ENCODE peak calls at places on chromosomes 6 and 20, in five cellular contexts. One of them, this sample, is unnamed.

GRCh38 chr20:16005612-16006493 is 567.4 kb downstream of the KIF16B start:
- DNase-seq in stomach: no peak
- DNase-seq in dorsolateral prefrontal cortex: peak; percentile 64
- DNase-seq in A549: no peak
- DNase-seq in heart right ventricle: no peak
- DNase-seq in this sample: no peak

GRCh38 chr6:16712931-16713484 is 48.3 kb downstream of the ATXN1 start:
- DNase-seq in stomach: no peak
- DNase-seq in dorsolateral prefrontal cortex: no peak
- DNase-seq in A549: no peak
- DNase-seq in heart right ventricle: no peak
- DNase-seq in this sample: peak; percentile 36

GRCh38 chr6:90284745-90285481 is 11.7 kb downstream of the BACH2 start:
- DNase-seq in stomach: no peak
- DNase-seq in dorsolateral prefrontal cortex: no peak
- DNase-seq in A549: no peak
- DNase-seq in heart right ventricle: no peak
- DNase-seq in this sample: no peak

GRCh38 chr20:20553534-20553933 is 158.9 kb downstream of the RALGAPA2 start:
- DNase-seq in stomach: no peak
- DNase-seq in dorsolateral prefrontal cortex: peak; percentile 34
- DNase-seq in A549: no peak
- DNase-seq in heart right ventricle: no peak
- DNase-seq in this sample: no peak

GRCh38 chr6:15512126-15512525 is 150.7 kb downstream of the DTNBP1 start:
- DNase-seq in stomach: no peak
- DNase-seq in dorsolateral prefrontal cortex: peak; percentile 78
- DNase-seq in A549: no peak
- DNase-seq in heart right ventricle: no peak
- DNase-seq in this sample: no peak

GRCh38 chr6:107418118-107418517 is 41.2 kb downstream of the PDSS2 start:
- DNase-seq in stomach: no peak
- DNase-seq in dorsolateral prefrontal cortex: no peak
- DNase-seq in A549: peak; percentile 3
- DNase-seq in heart right ventricle: no peak
- DNase-seq in this sample: peak; percentile 6

GRCh38 chr6:157823001-157823522 is at the start of gene SNX9:
- DNase-seq in stomach: peak; percentile 84
- DNase-seq in dorsolateral prefrontal cortex: peak; percentile 64
- DNase-seq in A549: peak; percentile 38
- DNase-seq in heart right ventricle: peak; percentile 82
- DNase-seq in this sample: peak; percentile 69

GRCh38 chr6:21808551-21809181 is 215.1 kb downstream of the SOX4 start:
- DNase-seq in stomach: no peak
- DNase-seq in dorsolateral prefrontal cortex: no peak
- DNase-seq in A549: no peak
- DNase-seq in heart right ventricle: peak; percentile 17
- DNase-seq in this sample: no peak

GRCh38 chr6:137808191-137808590 is 58.9 kb upstream of the TNFAIP3 start:
- DNase-seq in stomach: no peak
- DNase-seq in dorsolateral prefrontal cortex: no peak
- DNase-seq in A549: no peak
- DNase-seq in heart right ventricle: no peak
- DNase-seq in this sample: no peak

GRCh38 chr20:56513096-56513806 is 11.3 kb upstream of the FAM209A start:
- DNase-seq in stomach: no peak
- DNase-seq in dorsolateral prefrontal cortex: no peak
- DNase-seq in A549: no peak
- DNase-seq in heart right ventricle: no peak
- DNase-seq in this sample: no peak

GRCh38 chr6:3608159-3608558 is 143.4 kb downstream of the PXDC1 start:
- DNase-seq in stomach: no peak
- DNase-seq in dorsolateral prefrontal cortex: no peak
- DNase-seq in A549: no peak
- DNase-seq in heart right ventricle: no peak
- DNase-seq in this sample: no peak

GRCh38 chr6:3607599-3607998 is 143.9 kb downstream of the PXDC1 start:
- DNase-seq in stomach: no peak
- DNase-seq in dorsolateral prefrontal cortex: no peak
- DNase-seq in A549: no peak
- DNase-seq in heart right ventricle: no peak
- DNase-seq in this sample: no peak

GRCh38 chr6:3601570-3601969 is 144.7 kb upstream of the SLC22A23 start:
- DNase-seq in stomach: no peak
- DNase-seq in dorsolateral prefrontal cortex: no peak
- DNase-seq in A549: no peak
- DNase-seq in heart right ventricle: no peak
- DNase-seq in this sample: no peak

GRCh38 chr6:3607171-3607570 is 144.3 kb downstream of the PXDC1 start:
- DNase-seq in stomach: no peak
- DNase-seq in dorsolateral prefrontal cortex: no peak
- DNase-seq in A549: no peak
- DNase-seq in heart right ventricle: no peak
- DNase-seq in this sample: no peak

DNA sequence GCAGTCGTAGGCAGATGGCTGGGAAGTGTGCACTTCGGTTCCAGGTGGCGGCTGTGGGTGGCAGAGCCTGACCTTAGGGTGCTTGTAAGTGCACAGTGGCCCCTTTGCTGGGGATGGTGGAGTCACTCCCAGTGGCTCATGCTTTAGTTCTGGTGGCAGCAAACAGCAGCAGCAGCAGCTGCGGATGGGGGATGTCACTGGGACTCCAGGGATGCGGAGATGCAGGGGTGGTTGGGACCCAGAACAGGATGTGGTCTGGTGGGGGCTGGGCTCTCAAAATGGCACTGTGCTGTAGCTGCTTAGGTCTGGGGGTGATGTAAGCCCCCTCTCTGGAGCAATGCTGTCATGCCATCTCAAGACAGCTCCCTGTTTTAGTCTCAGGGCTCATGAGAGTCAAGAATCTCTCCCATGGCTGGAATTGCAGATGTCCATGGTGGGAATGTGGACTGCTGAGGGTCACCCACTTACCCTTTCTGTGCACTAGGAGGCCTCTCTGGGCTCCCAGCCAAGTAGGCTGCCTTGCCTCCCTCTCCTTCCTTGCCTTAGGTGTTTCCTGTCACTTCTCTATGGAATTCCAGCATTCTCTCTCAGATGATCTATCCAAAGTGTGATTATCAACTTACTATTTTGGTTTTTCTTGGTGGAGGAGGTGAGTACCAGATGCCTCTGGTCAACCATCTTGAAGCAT is 146.7 kb upstream of the SLC22A23 start:
- DNase-seq in stomach: no peak
- DNase-seq in dorsolateral prefrontal cortex: no peak
- DNase-seq in A549: no peak
- DNase-seq in heart right ventricle: no peak
- DNase-seq in this sample: no peak
- TF ChIP-seq CTCF in stomach: no peak
- TF ChIP-seq CTCF in dorsolateral prefrontal cortex: no peak
- TF ChIP-seq CTCF in A549: no peak
- TF ChIP-seq CTCF in heart right ventricle: no peak
- TF ChIP-seq CTCF in this sample: no peak

GRCh38 chr6:41682497-41682961 is 44.3 kb downstream of the MDFI start:
- DNase-seq in stomach: peak; percentile 59
- DNase-seq in dorsolateral prefrontal cortex: no peak
- DNase-seq in A549: no peak
- DNase-seq in heart right ventricle: no peak
- DNase-seq in this sample: no peak
- TF ChIP-seq CTCF in stomach: no peak
- TF ChIP-seq CTCF in dorsolateral prefrontal cortex: peak; percentile 33
- TF ChIP-seq CTCF in A549: no peak
- TF ChIP-seq CTCF in heart right ventricle: peak; percentile 34
- TF ChIP-seq CTCF in this sample: no peak

DNA sequence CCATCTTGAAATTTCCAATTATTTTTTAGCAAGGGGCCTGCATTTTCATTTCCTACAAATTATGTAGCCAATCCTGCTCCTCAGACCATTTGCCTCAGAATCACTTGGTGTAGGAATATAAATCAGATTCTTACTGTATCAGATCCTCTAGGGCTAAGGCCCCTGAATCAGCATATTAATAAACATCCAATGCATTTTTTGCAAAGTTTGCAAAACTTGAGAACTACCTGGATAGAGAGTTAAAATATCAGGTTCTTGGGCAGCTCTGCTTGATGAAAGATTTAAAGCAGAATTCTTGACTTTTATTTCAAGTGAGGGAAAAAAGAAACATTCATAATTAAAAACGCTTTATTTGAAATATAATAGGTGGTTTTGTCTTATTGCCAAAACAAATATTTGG is 82.2 kb upstream of the MAN1A1 start:
- DNase-seq in stomach: no peak
- DNase-seq in dorsolateral prefrontal cortex: no peak
- DNase-seq in A549: no peak
- DNase-seq in heart right ventricle: no peak
- DNase-seq in this sample: no peak
- TF ChIP-seq CTCF in stomach: no peak
- TF ChIP-seq CTCF in dorsolateral prefrontal cortex: no peak
- TF ChIP-seq CTCF in A549: no peak
- TF ChIP-seq CTCF in heart right ventricle: no peak
- TF ChIP-seq CTCF in this sample: no peak

DNA sequence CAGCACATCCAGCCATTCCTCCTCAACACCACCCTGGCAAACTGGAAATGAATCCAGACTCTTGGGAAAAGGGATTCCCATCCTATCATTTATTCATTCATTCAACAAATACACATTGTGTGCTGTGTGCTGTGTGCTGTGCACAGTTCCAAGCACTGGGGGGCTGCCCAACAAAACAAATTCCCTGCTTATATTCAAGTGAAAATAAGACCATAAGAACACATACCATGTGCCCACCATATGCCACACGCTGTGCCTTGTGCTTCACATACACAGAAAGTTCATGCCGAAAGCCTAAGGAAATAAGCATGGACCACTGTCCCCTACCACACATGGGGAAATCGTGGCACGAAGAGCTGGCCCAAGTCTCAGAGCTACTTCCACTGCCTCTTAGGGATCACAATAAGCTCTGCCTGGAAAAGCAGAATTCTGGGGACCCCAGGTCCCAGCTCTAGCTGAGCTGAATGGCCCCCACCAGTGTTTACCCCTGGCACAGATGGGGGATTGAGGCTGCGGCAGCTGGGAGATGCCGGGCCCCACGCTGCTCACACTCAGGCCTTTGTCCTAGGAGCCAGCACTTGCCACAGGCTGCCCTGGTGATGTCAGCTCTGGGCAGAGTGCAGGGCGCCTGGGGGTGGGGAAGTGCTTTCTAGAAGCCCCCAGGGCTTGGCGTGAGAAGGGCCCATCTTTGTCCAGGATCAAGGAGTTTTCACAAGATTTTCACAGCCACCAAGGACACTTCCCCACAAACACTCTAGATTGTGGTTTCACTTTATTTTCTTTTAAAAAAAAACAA is 99.6 kb downstream of the PREX1 start:
- DNase-seq in stomach: no peak
- DNase-seq in dorsolateral prefrontal cortex: peak; percentile 34
- DNase-seq in A549: no peak
- DNase-seq in heart right ventricle: no peak
- DNase-seq in this sample: no peak
- TF ChIP-seq CTCF in stomach: no peak
- TF ChIP-seq CTCF in dorsolateral prefrontal cortex: no peak
- TF ChIP-seq CTCF in A549: no peak
- TF ChIP-seq CTCF in heart right ventricle: no peak
- TF ChIP-seq CTCF in this sample: no peak

GRCh38 chr6:36983538-36983937 is 2.5 kb downstream of the MTCH1 start:
- DNase-seq in stomach: no peak
- DNase-seq in dorsolateral prefrontal cortex: no peak
- DNase-seq in A549: no peak
- DNase-seq in heart right ventricle: no peak
- DNase-seq in this sample: no peak

GRCh38 chr6:36978687-36979086 is 7.3 kb downstream of the MTCH1 start:
- DNase-seq in stomach: no peak
- DNase-seq in dorsolateral prefrontal cortex: no peak
- DNase-seq in A549: no peak
- DNase-seq in heart right ventricle: no peak
- DNase-seq in this sample: no peak

GRCh38 chr6:36980129-36980528 is 5.9 kb downstream of the MTCH1 start:
- DNase-seq in stomach: no peak
- DNase-seq in dorsolateral prefrontal cortex: no peak
- DNase-seq in A549: no peak
- DNase-seq in heart right ventricle: no peak
- DNase-seq in this sample: no peak

GRCh38 chr6:36979343-36979742 is 6.7 kb downstream of the MTCH1 start:
- DNase-seq in stomach: peak; percentile 57
- DNase-seq in dorsolateral prefrontal cortex: peak; percentile 77
- DNase-seq in A549: no peak
- DNase-seq in heart right ventricle: no peak
- DNase-seq in this sample: no peak

DNA sequence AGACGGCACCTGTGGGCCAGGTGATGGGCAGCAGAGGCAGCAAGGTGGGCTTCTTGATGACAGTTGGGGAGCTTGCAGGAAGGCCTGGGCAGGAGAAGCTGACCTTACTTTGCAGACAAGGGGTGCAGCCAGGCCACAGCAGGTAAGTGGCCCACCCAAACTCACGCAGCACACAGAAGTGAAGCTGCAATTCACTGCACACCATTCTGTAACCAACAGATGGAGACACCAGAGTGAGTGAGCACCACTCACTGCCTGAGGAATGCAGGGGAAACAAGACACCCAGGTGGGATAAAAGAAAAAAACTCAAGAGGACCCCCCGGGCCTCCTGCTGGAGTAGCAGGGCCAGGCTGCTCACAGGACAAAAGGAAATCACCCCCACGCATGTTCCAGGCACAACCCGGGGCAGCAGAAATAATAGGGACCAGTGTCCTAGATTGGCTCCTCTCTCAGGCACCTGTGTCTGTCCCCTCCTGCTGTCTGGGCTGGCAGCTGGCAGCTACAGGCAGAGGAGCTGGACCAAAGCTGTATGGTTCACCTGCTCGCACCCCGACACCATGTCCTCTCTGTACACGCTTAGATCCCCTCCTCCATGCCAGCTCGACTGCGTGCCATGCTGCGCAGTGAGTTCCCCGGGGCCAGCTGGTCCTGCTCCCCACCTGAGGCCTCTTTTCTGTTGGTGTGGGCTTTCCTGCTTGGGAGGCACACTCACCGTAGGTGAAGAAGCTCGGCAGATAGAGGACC is 4.9 kb downstream of the MTCH1 start:
- DNase-seq in stomach: no peak
- DNase-seq in dorsolateral prefrontal cortex: peak; percentile 20
- DNase-seq in A549: no peak
- DNase-seq in heart right ventricle: no peak
- DNase-seq in this sample: no peak
- TF ChIP-seq CTCF in stomach: no peak
- TF ChIP-seq CTCF in dorsolateral prefrontal cortex: no peak
- TF ChIP-seq CTCF in A549: no peak
- TF ChIP-seq CTCF in heart right ventricle: no peak
- TF ChIP-seq CTCF in this sample: no peak